ENCODE peak calls at places on chromosomes 11 and 22, in five cellular contexts. X is effector memory CD8-positive, alpha-beta T cell; S is nucleus accumbens; C is RCC 7860; E is nephron progenitor cell. V is an unnamed sample.

GRCh38 chr11:11577246-11577855 is 44.5 kb downstream of the GALNT18 start:
- DNase-seq in X (no peak), E (no peak), C (no peak), S (no peak), V (no peak)

GRCh38 chr22:42283288-42284229 is 13.1 kb upstream of the TCF20 start:
- DNase-seq in X (peak), E (peak), C (no peak), S (no peak), V (no peak)

GRCh38 chr11:47533690-47534135 is 19.2 kb downstream of the CELF1 start:
- DNase-seq in X (no peak), E (no peak), C (no peak), S (no peak), V (no peak)

GRCh38 chr11:100562102-100562501 is 125.0 kb upstream of the ARHGAP42 start:
- DNase-seq in S (no peak), C (peak), X (no peak), E (no peak), V (no peak)

GRCh38 chr11:78373689-78374088 is 43.9 kb downstream of the GAB2 start:
- DNase-seq in C (no peak), X (no peak), E (no peak), S (no peak), V (no peak)

GRCh38 chr11:120710354-120711187 is 199.0 kb downstream of the GRIK4 start:
- DNase-seq in E (peak), S (peak), X (no peak), C (peak), V (no peak)

GRCh38 chr11:3215346-3216026 is 3.1 kb downstream of the MRGPRG start:
- DNase-seq in S (no peak), X (no peak), E (no peak), C (no peak), V (peak)

GRCh38 chr11:73284106-73284505 is 12.0 kb downstream of the P2RY6 start:
- DNase-seq in S (no peak), X (no peak), E (no peak), C (no peak), V (no peak)

GRCh38 chr11:44977493-44977984 is 26.9 kb upstream of the TP53I11 start:
- DNase-seq in E (no peak), X (no peak), S (no peak), C (no peak), V (no peak)

GRCh38 chr11:85132839-85133238 is 494.3 kb downstream of the DLG2 start:
- DNase-seq in X (no peak), C (no peak), E (peak), S (no peak), V (no peak)

GRCh38 chr22:29479417-29480261 is at the start of gene NEFH:
- DNase-seq in E (peak), S (no peak), X (no peak), C (no peak), V (no peak)

GRCh38 chr11:63915961-63916836 is 765 bp downstream of the RCOR2 start:
- DNase-seq in C (no peak), X (peak), S (no peak), E (peak), V (no peak)

GRCh38 chr11:127044535-127044934 is 44.0 kb upstream of the KIRREL3 start:
- DNase-seq in S (no peak), C (no peak), E (no peak), X (no peak), V (no peak)

GRCh38 chr11:132106336-132106982 is 736.0 kb downstream of the NTM start:
- DNase-seq in C (no peak), E (no peak), X (no peak), S (no peak), V (no peak)

GRCh38 chr11:1053121-1053901 is 16.8 kb upstream of the MUC6 start:
- DNase-seq in S (no peak), E (peak), C (no peak), X (no peak), V (no peak)

GRCh38 chr11:100484948-100485347 is 202.1 kb upstream of the ARHGAP42 start:
- DNase-seq in X (no peak), C (no peak), S (no peak), E (no peak), V (no peak)

GRCh38 chr11:3123761-3124733 is 41.1 kb downstream of the OSBPL5 start:
- DNase-seq in X (no peak), E (no peak), S (no peak), C (peak), V (no peak)

GRCh38 chr22:49657275-49657973 is 170.2 kb downstream of the BRD1 start:
- DNase-seq in E (no peak), S (no peak), X (peak), C (no peak), V (peak)

GRCh38 chr11:80155412-80156017 is 714.7 kb upstream of the TENM4 start:
- DNase-seq in E (peak), C (peak), X (no peak), S (no peak), V (no peak)

GRCh38 chr11:58992489-58992888 is 53.2 kb downstream of the GLYATL1 start:
- DNase-seq in E (no peak), X (no peak), C (no peak), S (no peak), V (no peak)

GRCh38 chr11:80136991-80137390 is 696.2 kb upstream of the TENM4 start:
- DNase-seq in C (peak), S (no peak), X (no peak), E (no peak), V (no peak)

GRCh38 chr11:44496391-44496790 is 69.1 kb upstream of the CD82 start:
- DNase-seq in S (no peak), E (no peak), C (no peak), X (no peak), V (no peak)

GRCh38 chr22:26770624-26771023 is 113.2 kb downstream of the MIAT start:
- DNase-seq in S (no peak), E (no peak), C (no peak), X (no peak), V (no peak)

GRCh38 chr11:104705475-104706195 is 192.6 kb downstream of the CASP12 start:
- DNase-seq in C (peak), E (no peak), S (no peak), X (peak), V (peak)

GRCh38 chr22:34946339-34946985 is 119.5 kb upstream of the ISX start:
- DNase-seq in C (peak), X (no peak), E (no peak), S (no peak), V (no peak)

GRCh38 chr22:33472462-33473344 is 414.5 kb upstream of the SYN3 start:
- DNase-seq in C (no peak), E (no peak), S (no peak), X (no peak), V (no peak)

GRCh38 chr11:45653277-45653676 is 12.1 kb downstream of the CHST1 start:
- DNase-seq in C (no peak), X (no peak), E (no peak), S (no peak), V (no peak)

GRCh38 chr11:111719379-111719778 is 46.8 kb downstream of the PPP2R1B start:
- DNase-seq in E (no peak), S (no peak), X (no peak), C (no peak), V (no peak)

GRCh38 chr11:16536513-16536912 is 180.2 kb upstream of the SOX6 start:
- DNase-seq in C (no peak), S (no peak), X (no peak), E (no peak), V (no peak)

GRCh38 chr11:125162743-125163142 is 1.8 kb upstream of the PKNOX2 start:
- DNase-seq in E (peak), X (no peak), S (no peak), C (no peak), V (no peak)

GRCh38 chr11:2103666-2104523 is 35.3 kb downstream of the IGF2 start:
- DNase-seq in C (no peak), S (no peak), X (no peak), E (no peak), V (no peak)

GRCh38 chr11:72446929-72447753 is 12.8 kb upstream of the CLPB start:
- DNase-seq in C (peak), E (no peak), S (no peak), X (peak), V (no peak)

GRCh38 chr11:2150206-2150847 is 10.7 kb downstream of the INS start:
- DNase-seq in X (no peak), C (peak), E (no peak), S (no peak), V (no peak)

V was measured in CD8-positive, alpha-beta memory T cell.